ENCODE peak calls at places on chromosomes 2 and 18, in ten cellular contexts. W is NCI-H2081; P is Caki2; D is stimulated activated CD4-positive, alpha-beta T cell treated with anti-CD3 and anti-CD28 coated beads, Interleukin-12 subunit alpha, Interleukin-12 subunit beta, amount 100 ng/mL, for 48 hours; B is fibroblast of the conjunctiva; M is aorta; I is stimulated activated naive CD4-positive, alpha-beta T cell; X is NCI-H1105 treated with DMSO at 0.1 percent for 48 hours; E is cardiac fibroblast; G is stromal cell of bone marrow. J is an unnamed sample.

GRCh38 chr2:42503291-42503690 is 9.5 kb upstream of the KCNG3 start:
- DNase-seq in E (no peak), P (no peak), B (no peak), D (no peak), W (no peak), M (no peak), I (no peak), X (no peak), G (no peak), J (no peak)

GRCh38 chr2:237422309-237422708 is 8.3 kb upstream of the COL6A3 start:
- DNase-seq in D (no peak), I (no peak), W (no peak), B (no peak), P (no peak), E (no peak), M (no peak), X (no peak), G (no peak), J (no peak)

GRCh38 chr2:20472569-20472968 is 25.7 kb downstream of the RHOB start:
- DNase-seq in B (no peak), D (no peak), P (no peak), W (no peak), X (no peak), E (no peak), M (no peak), I (no peak), G (no peak), J (no peak)

GRCh38 chr2:126656311-126657145 is 570 bp downstream of the GYPC start:
- DNase-seq in D (no peak), X (no peak), G (no peak), E (peak), M (peak), W (no peak), I (peak), B (no peak), P (peak), J (no peak)

GRCh38 chr2:175282300-175282699 is 100.8 kb upstream of the ATP5MC3 start:
- DNase-seq in E (peak), W (peak), D (no peak), M (no peak), P (peak), I (peak), B (no peak), X (peak), G (peak), J (peak)

GRCh38 chr2:56185582-56186046 is 1.8 kb downstream of the CCDC85A start:
- DNase-seq in E (peak), D (no peak), M (peak), W (no peak), G (no peak), B (peak), X (peak), I (no peak), P (peak), J (peak)

GRCh38 chr2:75608684-75609333 is 37.8 kb upstream of the MRPL19 start:
- DNase-seq in D (peak), E (peak), P (peak), B (no peak), I (peak), X (peak), G (no peak), W (peak), M (no peak), J (peak)

GRCh38 chr2:237677951-237678481 is 50.6 kb downstream of the LRRFIP1 start:
- DNase-seq in X (no peak), B (peak), M (no peak), W (no peak), D (no peak), I (no peak), G (peak), E (peak), P (no peak), J (no peak)

GRCh38 chr18:76985951-76986236 is 146.7 kb downstream of the MBP start:
- DNase-seq in X (no peak), E (no peak), P (no peak), B (no peak), D (no peak), I (no peak), W (no peak), M (no peak), G (no peak), J (no peak)

GRCh38 chr2:20370191-20370590 is 19.5 kb upstream of the PUM2 start:
- DNase-seq in M (no peak), B (no peak), D (no peak), X (no peak), P (no peak), I (no peak), G (no peak), E (no peak), W (no peak), J (peak)

GRCh38 chr18:42310956-42311355 is 355.9 kb downstream of the PIK3C3 start:
- DNase-seq in B (no peak), E (peak), D (no peak), I (no peak), P (peak), G (peak), W (no peak), M (no peak), X (no peak), J (no peak)

GRCh38 chr2:224263571-224264043 is 138.3 kb downstream of the FAM124B start:
- DNase-seq in D (no peak), E (peak), X (no peak), G (peak), B (no peak), M (no peak), P (no peak), I (no peak), W (no peak), J (no peak)

GRCh38 chr2:127416486-127417001 is 1.7 kb upstream of the PROC start:
- DNase-seq in P (no peak), B (no peak), E (no peak), D (no peak), M (no peak), I (no peak), G (no peak), W (no peak), X (no peak), J (no peak)

GRCh38 chr2:65710779-65711295 is 278.4 kb upstream of the SPRED2 start:
- DNase-seq in I (no peak), W (no peak), G (no peak), E (peak), X (no peak), M (no peak), B (no peak), P (peak), D (no peak), J (no peak)

GRCh38 chr18:76565238-76566173 is 70.5 kb upstream of the ZNF516 start:
- DNase-seq in D (no peak), W (no peak), B (peak), M (peak), X (peak), I (no peak), P (peak), G (peak), E (peak), J (peak)

GRCh38 chr2:240247868-240248820 is 107.7 kb upstream of the OTOS start:
- DNase-seq in M (no peak), E (no peak), P (no peak), D (no peak), W (no peak), B (no peak), X (no peak), I (no peak), G (no peak), J (no peak)

GRCh38 chr2:77034460-77034859 is 487.7 kb downstream of the LRRTM4 start:
- DNase-seq in G (no peak), P (no peak), W (no peak), D (no peak), E (peak), I (no peak), X (no peak), M (no peak), B (no peak), J (no peak)

GRCh38 chr18:2538236-2538635 is 33.1 kb downstream of the METTL4 start:
- DNase-seq in W (no peak), M (no peak), P (no peak), D (no peak), I (no peak), B (no peak), G (no peak), E (no peak), X (no peak), J (peak)

GRCh38 chr2:109171444-109172334 is 42.7 kb downstream of the SH3RF3 start:
- DNase-seq in I (no peak), M (peak), D (no peak), X (no peak), E (peak), B (peak), G (peak), W (no peak), P (no peak), J (no peak)

GRCh38 chr2:191927319-191927867 is 80.5 kb upstream of the CAVIN2 start:
- DNase-seq in P (peak), D (no peak), G (peak), X (peak), I (no peak), E (peak), B (peak), W (no peak), M (peak), J (no peak)

GRCh38 chr2:39571197-39571731 is 94.5 kb upstream of the TMEM178A start:
- DNase-seq in M (no peak), B (peak), W (no peak), G (no peak), P (no peak), X (no peak), I (no peak), D (no peak), E (peak), J (no peak)

GRCh38 chr2:38016177-38016576 is 59.8 kb downstream of the CYP1B1 start:
- DNase-seq in I (no peak), M (no peak), D (no peak), E (peak), B (no peak), W (no peak), X (no peak), G (no peak), P (peak), J (no peak)

GRCh38 chr2:109473616-109474318 is 140.0 kb downstream of the SEPTIN10 start:
- DNase-seq in E (no peak), B (no peak), P (no peak), M (no peak), I (no peak), D (no peak), G (no peak), X (peak), W (no peak), J (peak)

GRCh38 chr2:84459944-84460429 is 907 bp upstream of the SUCLG1 start:
- DNase-seq in W (no peak), D (no peak), G (no peak), M (no peak), E (no peak), I (no peak), B (no peak), X (peak), P (no peak), J (no peak)

GRCh38 chr2:122866095-122866494 is 1110.6 kb downstream of the TSN start:
- DNase-seq in W (no peak), D (no peak), E (no peak), P (no peak), G (no peak), X (no peak), I (no peak), B (no peak), M (no peak), J (no peak)

GRCh38 chr2:129180124-129180716 is 799.2 kb upstream of the RAB6C start:
- DNase-seq in B (no peak), E (no peak), I (no peak), P (no peak), X (no peak), W (no peak), D (no peak), G (no peak), M (no peak), J (no peak)

GRCh38 chr18:49206717-49207116 is 253.7 kb downstream of the DYM start:
- DNase-seq in M (no peak), W (no peak), G (no peak), P (no peak), X (no peak), I (no peak), D (no peak), E (peak), B (no peak), J (no peak)

GRCh38 chr2:241977557-241978300 is 108.2 kb downstream of the RTP5 start:
- DNase-seq in D (no peak), B (no peak), M (no peak), W (no peak), E (no peak), X (no peak), I (no peak), G (no peak), P (no peak), J (no peak)

GRCh38 chr2:236417150-236417549 is 152.5 kb upstream of the ACKR3 start:
- DNase-seq in B (no peak), D (no peak), E (no peak), G (no peak), I (no peak), M (no peak), P (no peak), W (no peak), X (no peak), J (no peak)

GRCh38 chr2:66270247-66270646 is 164.7 kb upstream of the MEIS1 start:
- DNase-seq in I (no peak), M (no peak), D (no peak), G (no peak), E (no peak), X (no peak), W (no peak), P (no peak), B (no peak), J (no peak)

GRCh38 chr18:28594034-28594433 is 417.1 kb upstream of the CDH2 start:
- DNase-seq in G (peak), X (no peak), B (no peak), W (no peak), M (no peak), D (no peak), E (peak), I (no peak), P (no peak), J (no peak)

GRCh38 chr2:153866595-153866994 is 5.1 kb upstream of the GALNT13 start:
- DNase-seq in B (no peak), G (no peak), I (no peak), E (no peak), D (no peak), W (no peak), M (no peak), P (no peak), X (no peak), J (no peak)

GRCh38 chr2:201007584-201007998 is 44.1 kb upstream of the ORC2 start:
- DNase-seq in P (peak), I (no peak), E (no peak), B (no peak), W (no peak), D (no peak), G (no peak), X (no peak), M (no peak), J (no peak)

GRCh38 chr18:68925268-68925667 is 127.4 kb downstream of the CCDC102B start:
- DNase-seq in P (no peak), M (no peak), I (no peak), W (peak), E (peak), X (no peak), G (no peak), D (no peak), B (no peak), J (no peak)

GRCh38 chr2:25323042-25323514 is 18.6 kb downstream of the DNMT3A start:
- DNase-seq in X (no peak), D (no peak), G (no peak), P (no peak), W (no peak), B (no peak), I (no peak), M (peak), E (peak), J (no peak)